ENCODE peak calls at places on chromosomes 2 and 18, in six cellular contexts. W, Z, U, O, T and K are unnamed samples.

GRCh38 chr18:73879771-73880170 is 267.9 kb downstream of the FBXO15 start:
- DNase-seq in T (no peak), W (no peak), Z (no peak), U (no peak), O (no peak), K (no peak)

GRCh38 chr2:72367530-72368225 is 220.0 kb upstream of the CYP26B1 start:
- DNase-seq in O (peak), U (no peak), T (peak), Z (no peak), W (peak), K (peak)

GRCh38 chr18:28728891-28729290 is 552.0 kb upstream of the CDH2 start:
- DNase-seq in O (no peak), T (peak), W (no peak), Z (no peak), U (no peak), K (no peak)

GRCh38 chr2:3126686-3127278 is 250.8 kb downstream of the EIPR1 start:
- DNase-seq in O (no peak), W (no peak), Z (no peak), T (peak), U (no peak), K (no peak)

GRCh38 chr2:56009758-56010534 is 86.4 kb upstream of the EFEMP1 start:
- DNase-seq in Z (no peak), O (no peak), U (no peak), T (peak), W (peak), K (peak)

GRCh38 chr2:236308855-236309668 is 44.9 kb upstream of the ASB18 start:
- DNase-seq in T (no peak), Z (no peak), U (no peak), O (no peak), W (no peak), K (no peak)

GRCh38 chr18:54958711-54959625 is at the start of gene CCDC68:
- DNase-seq in U (no peak), W (no peak), Z (no peak), O (peak), T (peak), K (peak)

GRCh38 chr2:228841877-228842276 is 429.2 kb downstream of the PID1 start:
- DNase-seq in O (no peak), W (no peak), T (no peak), Z (no peak), U (no peak), K (no peak)

GRCh38 chr18:13643261-13643671 is 83.1 kb downstream of the FAM210A start:
- DNase-seq in Z (no peak), T (no peak), U (no peak), W (no peak), O (no peak), K (no peak)

GRCh38 chr2:129281761-129282160 is 697.7 kb upstream of the RAB6C start:
- DNase-seq in U (no peak), T (no peak), Z (no peak), W (no peak), O (no peak), K (no peak)

GRCh38 chr2:56229397-56230060 is 45.7 kb downstream of the CCDC85A start:
- DNase-seq in W (no peak), Z (no peak), U (no peak), T (no peak), O (no peak), K (no peak)

GRCh38 chr18:75945534-75945933 is 518.0 kb upstream of the SMIM21 start:
- DNase-seq in W (no peak), U (no peak), Z (no peak), T (no peak), O (no peak), K (no peak)

GRCh38 chr2:45595724-45596435 is 15.2 kb downstream of the SRBD1 start:
- DNase-seq in Z (no peak), O (peak), W (peak), T (peak), U (no peak), K (no peak)

GRCh38 chr2:126704434-126705165 is 48.6 kb downstream of the GYPC start:
- DNase-seq in W (no peak), U (no peak), O (no peak), T (no peak), Z (no peak), K (no peak)

GRCh38 chr2:196944570-196944969 is 18.1 kb upstream of the PGAP1 start:
- DNase-seq in Z (no peak), U (no peak), O (no peak), T (no peak), W (no peak), K (no peak)

GRCh38 chr2:75324141-75324540 is 124.8 kb upstream of the TACR1 start:
- DNase-seq in Z (no peak), T (no peak), O (no peak), U (no peak), W (no peak), K (no peak)

GRCh38 chr18:44841221-44841620 is 160.5 kb downstream of the SETBP1 start:
- DNase-seq in U (no peak), T (no peak), O (no peak), Z (no peak), W (no peak), K (no peak)

GRCh38 chr2:33426666-33427231 is 49.7 kb upstream of the RASGRP3 start:
- DNase-seq in W (no peak), Z (no peak), U (no peak), O (peak), T (no peak), K (peak)

GRCh38 chr2:98757904-98758421 is 27.0 kb upstream of the MGAT4A start:
- DNase-seq in U (peak), T (peak), W (peak), O (peak), Z (peak), K (no peak)

GRCh38 chr2:113240915-113241911 is 37.5 kb downstream of the PAX8 start:
- DNase-seq in U (peak), W (peak), O (no peak), Z (peak), T (peak), K (peak)

GRCh38 chr18:56298935-56299334 is 339.5 kb downstream of the TXNL1 start:
- DNase-seq in U (no peak), Z (no peak), O (no peak), T (peak), W (no peak), K (no peak)

GRCh38 chr2:189091253-189091652 is 88.3 kb downstream of the COL5A2 start:
- DNase-seq in Z (no peak), O (no peak), U (no peak), W (no peak), T (no peak), K (no peak)

GRCh38 chr2:6788614-6789013 is 77.1 kb downstream of the CMPK2 start:
- DNase-seq in W (no peak), O (no peak), Z (no peak), T (no peak), U (no peak), K (no peak)